ENCODE peak calls at places on chromosomes 2 and 18, in eight cellular contexts. One of them, this sample, is unnamed.

GRCh38 chr2:75489682-75490180 is 71.0 kb downstream of the EVA1A start:
- DNase-seq in body of pancreas: no peak
- DNase-seq in heart right ventricle: no peak
- DNase-seq in brain microvascular endothelial cell: no peak
- DNase-seq in hepatocyte: no peak
- DNase-seq in colonic mucosa: no peak
- DNase-seq in mucosa of descending colon: no peak
- DNase-seq in CD8-positive, alpha-beta T cell: no peak
- DNase-seq in this sample: no peak

GRCh38 chr2:10036095-10036879 is 7.1 kb upstream of the KLF11 start:
- DNase-seq in body of pancreas: peak; percentile 92
- DNase-seq in heart right ventricle: peak; percentile 69
- DNase-seq in brain microvascular endothelial cell: peak; percentile 23
- DNase-seq in hepatocyte: no peak
- DNase-seq in colonic mucosa: no peak
- DNase-seq in mucosa of descending colon: peak; percentile 71
- DNase-seq in CD8-positive, alpha-beta T cell: peak; percentile 56
- DNase-seq in this sample: no peak

GRCh38 chr18:8426401-8426800 is 182.8 kb upstream of the RAB12 start:
- DNase-seq in body of pancreas: no peak
- DNase-seq in heart right ventricle: no peak
- DNase-seq in brain microvascular endothelial cell: no peak
- DNase-seq in hepatocyte: no peak
- DNase-seq in colonic mucosa: peak; percentile 22
- DNase-seq in mucosa of descending colon: no peak
- DNase-seq in CD8-positive, alpha-beta T cell: no peak
- DNase-seq in this sample: peak; percentile 10

GRCh38 chr2:77156599-77156998 is 365.6 kb downstream of the LRRTM4 start:
- DNase-seq in body of pancreas: no peak
- DNase-seq in heart right ventricle: no peak
- DNase-seq in brain microvascular endothelial cell: no peak
- DNase-seq in hepatocyte: no peak
- DNase-seq in colonic mucosa: no peak
- DNase-seq in mucosa of descending colon: no peak
- DNase-seq in CD8-positive, alpha-beta T cell: no peak
- DNase-seq in this sample: no peak

GRCh38 chr18:3164381-3164780 is 55.4 kb downstream of the MYOM1 start:
- DNase-seq in body of pancreas: no peak
- DNase-seq in heart right ventricle: no peak
- DNase-seq in brain microvascular endothelial cell: no peak
- DNase-seq in hepatocyte: no peak
- DNase-seq in colonic mucosa: no peak
- DNase-seq in mucosa of descending colon: no peak
- DNase-seq in CD8-positive, alpha-beta T cell: no peak
- DNase-seq in this sample: no peak

GRCh38 chr2:210188755-210189154 is 17.5 kb upstream of the KANSL1L start:
- DNase-seq in body of pancreas: no peak
- DNase-seq in heart right ventricle: no peak
- DNase-seq in brain microvascular endothelial cell: no peak
- DNase-seq in hepatocyte: no peak
- DNase-seq in colonic mucosa: no peak
- DNase-seq in mucosa of descending colon: no peak
- DNase-seq in CD8-positive, alpha-beta T cell: no peak
- DNase-seq in this sample: no peak

GRCh38 chr2:43837831-43838559 is 644 bp downstream of the ABCG5 start:
- DNase-seq in body of pancreas: no peak
- DNase-seq in heart right ventricle: no peak
- DNase-seq in brain microvascular endothelial cell: no peak
- DNase-seq in hepatocyte: no peak
- DNase-seq in colonic mucosa: no peak
- DNase-seq in mucosa of descending colon: no peak
- DNase-seq in CD8-positive, alpha-beta T cell: no peak
- DNase-seq in this sample: no peak

GRCh38 chr2:235160281-235160805 is 208.5 kb downstream of the SH3BP4 start:
- DNase-seq in body of pancreas: no peak
- DNase-seq in heart right ventricle: no peak
- DNase-seq in brain microvascular endothelial cell: no peak
- DNase-seq in hepatocyte: no peak
- DNase-seq in colonic mucosa: no peak
- DNase-seq in mucosa of descending colon: no peak
- DNase-seq in CD8-positive, alpha-beta T cell: no peak
- DNase-seq in this sample: no peak

GRCh38 chr18:73461038-73461779 is 593.4 kb upstream of the NETO1 start:
- DNase-seq in body of pancreas: no peak
- DNase-seq in heart right ventricle: no peak
- DNase-seq in brain microvascular endothelial cell: no peak
- DNase-seq in hepatocyte: peak; percentile 9
- DNase-seq in colonic mucosa: no peak
- DNase-seq in mucosa of descending colon: no peak
- DNase-seq in CD8-positive, alpha-beta T cell: no peak
- DNase-seq in this sample: no peak

GRCh38 chr2:29157131-29157530 is 41.9 kb downstream of the CLIP4 start:
- DNase-seq in body of pancreas: no peak
- DNase-seq in heart right ventricle: no peak
- DNase-seq in brain microvascular endothelial cell: no peak
- DNase-seq in hepatocyte: no peak
- DNase-seq in colonic mucosa: no peak
- DNase-seq in mucosa of descending colon: no peak
- DNase-seq in CD8-positive, alpha-beta T cell: no peak
- DNase-seq in this sample: peak; percentile 3

GRCh38 chr2:29155578-29155977 is 40.4 kb downstream of the CLIP4 start:
- DNase-seq in body of pancreas: no peak
- DNase-seq in heart right ventricle: no peak
- DNase-seq in brain microvascular endothelial cell: peak; percentile 10
- DNase-seq in hepatocyte: no peak
- DNase-seq in colonic mucosa: no peak
- DNase-seq in mucosa of descending colon: no peak
- DNase-seq in CD8-positive, alpha-beta T cell: no peak
- DNase-seq in this sample: peak; percentile 23

GRCh38 chr2:29159125-29159524 is 43.9 kb downstream of the CLIP4 start:
- DNase-seq in body of pancreas: no peak
- DNase-seq in heart right ventricle: no peak
- DNase-seq in brain microvascular endothelial cell: no peak
- DNase-seq in hepatocyte: no peak
- DNase-seq in colonic mucosa: no peak
- DNase-seq in mucosa of descending colon: no peak
- DNase-seq in CD8-positive, alpha-beta T cell: no peak
- DNase-seq in this sample: no peak

GRCh38 chr2:29160184-29160583 is 45.0 kb downstream of the CLIP4 start:
- DNase-seq in body of pancreas: no peak
- DNase-seq in heart right ventricle: no peak
- DNase-seq in brain microvascular endothelial cell: no peak
- DNase-seq in hepatocyte: no peak
- DNase-seq in colonic mucosa: no peak
- DNase-seq in mucosa of descending colon: no peak
- DNase-seq in CD8-positive, alpha-beta T cell: no peak
- DNase-seq in this sample: no peak

GRCh38 chr2:29154610-29155009 is 39.4 kb downstream of the CLIP4 start:
- DNase-seq in body of pancreas: no peak
- DNase-seq in heart right ventricle: no peak
- DNase-seq in brain microvascular endothelial cell: no peak
- DNase-seq in hepatocyte: no peak
- DNase-seq in colonic mucosa: no peak
- DNase-seq in mucosa of descending colon: no peak
- DNase-seq in CD8-positive, alpha-beta T cell: no peak
- DNase-seq in this sample: no peak
- H3K36me3 ChIP-seq in body of pancreas: peaks cover 11% of the 10 kb centered on the region
- H3K36me3 ChIP-seq in heart right ventricle: no peaks in the 10 kb centered on the region
- H3K36me3 ChIP-seq in brain microvascular endothelial cell: peaks cover 32% of the 10 kb centered on the region
- H3K36me3 ChIP-seq in hepatocyte: no peaks in the 10 kb centered on the region
- H3K36me3 ChIP-seq in colonic mucosa: no peaks in the 10 kb centered on the region
- H3K36me3 ChIP-seq in mucosa of descending colon: no peaks in the 10 kb centered on the region
- H3K36me3 ChIP-seq in CD8-positive, alpha-beta T cell: peaks cover 64% of the 10 kb centered on the region
- H3K36me3 ChIP-seq in this sample: no peaks in the 10 kb centered on the region

GRCh38 chr2:36700311-36700710 is 3.8 kb downstream of the VIT start:
- DNase-seq in body of pancreas: no peak
- DNase-seq in heart right ventricle: no peak
- DNase-seq in brain microvascular endothelial cell: no peak
- DNase-seq in hepatocyte: no peak
- DNase-seq in colonic mucosa: no peak
- DNase-seq in mucosa of descending colon: no peak
- DNase-seq in CD8-positive, alpha-beta T cell: no peak
- DNase-seq in this sample: no peak
- TF ChIP-seq CTCF in body of pancreas: no peak
- TF ChIP-seq CTCF in heart right ventricle: no peak
- TF ChIP-seq CTCF in brain microvascular endothelial cell: no peak
- TF ChIP-seq CTCF in hepatocyte: no peak
- TF ChIP-seq CTCF in colonic mucosa: no peak
- TF ChIP-seq CTCF in mucosa of descending colon: no peak
- TF ChIP-seq CTCF in CD8-positive, alpha-beta T cell: no peak
- TF ChIP-seq CTCF in this sample: no peak

GRCh38 chr18:55243852-55244251 is 284.6 kb upstream of the CCDC68 start:
- DNase-seq in body of pancreas: no peak
- DNase-seq in heart right ventricle: peak; percentile 89
- DNase-seq in brain microvascular endothelial cell: no peak
- DNase-seq in hepatocyte: no peak
- DNase-seq in colonic mucosa: no peak
- DNase-seq in mucosa of descending colon: no peak
- DNase-seq in CD8-positive, alpha-beta T cell: no peak
- DNase-seq in this sample: peak; percentile 85
- H3K36me3 ChIP-seq in body of pancreas: no peaks in the 10 kb centered on the region
- H3K36me3 ChIP-seq in heart right ventricle: no peaks in the 10 kb centered on the region
- H3K36me3 ChIP-seq in brain microvascular endothelial cell: no peaks in the 10 kb centered on the region
- H3K36me3 ChIP-seq in hepatocyte: no peaks in the 10 kb centered on the region
- H3K36me3 ChIP-seq in colonic mucosa: no peaks in the 10 kb centered on the region
- H3K36me3 ChIP-seq in mucosa of descending colon: no peaks in the 10 kb centered on the region
- H3K36me3 ChIP-seq in CD8-positive, alpha-beta T cell: no peaks in the 10 kb centered on the region
- H3K36me3 ChIP-seq in this sample: peaks cover 4% of the 10 kb centered on the region

GRCh38 chr2:8627692-8628085 is 54.2 kb upstream of the ID2 start:
- DNase-seq in body of pancreas: no peak
- DNase-seq in heart right ventricle: no peak
- DNase-seq in brain microvascular endothelial cell: no peak
- DNase-seq in hepatocyte: peak; percentile 90
- DNase-seq in colonic mucosa: peak; percentile 93
- DNase-seq in mucosa of descending colon: peak; percentile 92
- DNase-seq in CD8-positive, alpha-beta T cell: no peak
- DNase-seq in this sample: no peak

GRCh38 chr2:8628870-8629209 is 53.0 kb upstream of the ID2 start:
- DNase-seq in body of pancreas: no peak
- DNase-seq in heart right ventricle: no peak
- DNase-seq in brain microvascular endothelial cell: no peak
- DNase-seq in hepatocyte: no peak
- DNase-seq in colonic mucosa: no peak
- DNase-seq in mucosa of descending colon: no peak
- DNase-seq in CD8-positive, alpha-beta T cell: no peak
- DNase-seq in this sample: no peak

GRCh38 chr2:8629402-8629801 is 52.5 kb upstream of the ID2 start:
- DNase-seq in body of pancreas: no peak
- DNase-seq in heart right ventricle: no peak
- DNase-seq in brain microvascular endothelial cell: no peak
- DNase-seq in hepatocyte: no peak
- DNase-seq in colonic mucosa: no peak
- DNase-seq in mucosa of descending colon: no peak
- DNase-seq in CD8-positive, alpha-beta T cell: no peak
- DNase-seq in this sample: peak; percentile 43

GRCh38 chr2:8627019-8627691 is 54.7 kb upstream of the ID2 start:
- DNase-seq in body of pancreas: no peak
- DNase-seq in heart right ventricle: no peak
- DNase-seq in brain microvascular endothelial cell: no peak
- DNase-seq in hepatocyte: peak; percentile 70
- DNase-seq in colonic mucosa: peak; percentile 65
- DNase-seq in mucosa of descending colon: no peak
- DNase-seq in CD8-positive, alpha-beta T cell: no peak
- DNase-seq in this sample: no peak

GRCh38 chr2:8628179-8628869 is 53.5 kb upstream of the ID2 start:
- DNase-seq in body of pancreas: no peak
- DNase-seq in heart right ventricle: no peak
- DNase-seq in brain microvascular endothelial cell: no peak
- DNase-seq in hepatocyte: peak; percentile 54
- DNase-seq in colonic mucosa: peak; percentile 53
- DNase-seq in mucosa of descending colon: no peak
- DNase-seq in CD8-positive, alpha-beta T cell: no peak
- DNase-seq in this sample: no peak
- TF ChIP-seq CTCF in body of pancreas: no peak
- TF ChIP-seq CTCF in heart right ventricle: no peak
- TF ChIP-seq CTCF in brain microvascular endothelial cell: no peak
- TF ChIP-seq CTCF in hepatocyte: peak; percentile 17
- TF ChIP-seq CTCF in colonic mucosa: no peak
- TF ChIP-seq CTCF in mucosa of descending colon: no peak
- TF ChIP-seq CTCF in CD8-positive, alpha-beta T cell: no peak
- TF ChIP-seq CTCF in this sample: no peak

DNA sequence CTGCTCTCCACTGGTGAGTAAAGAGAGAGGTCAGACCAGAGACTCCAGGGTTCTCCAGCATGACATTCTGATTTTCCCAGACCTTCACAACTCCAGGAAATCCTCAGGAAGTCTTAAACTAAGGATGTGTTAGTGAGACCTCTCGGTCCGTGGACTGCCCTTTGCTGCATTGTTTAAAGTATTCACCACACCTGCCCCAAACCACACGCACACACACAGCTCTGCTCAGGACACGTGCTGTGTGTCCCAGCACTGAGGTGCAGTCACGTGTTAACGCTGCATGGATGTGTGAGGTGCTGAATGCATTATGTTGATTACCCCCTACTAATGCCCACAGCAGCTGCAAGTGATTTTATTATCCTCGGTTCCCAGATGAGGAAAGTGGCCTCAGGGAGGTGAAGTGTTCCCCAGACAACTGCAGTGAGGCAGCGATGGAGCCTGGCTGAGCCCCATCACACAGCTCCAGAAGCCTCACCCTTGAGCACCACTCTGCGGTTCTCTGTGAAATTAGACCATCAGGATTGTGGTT is 68.4 kb downstream of the TRAPPC12 start:
- DNase-seq in body of pancreas: no peak
- DNase-seq in heart right ventricle: no peak
- DNase-seq in brain microvascular endothelial cell: no peak
- DNase-seq in hepatocyte: no peak
- DNase-seq in colonic mucosa: no peak
- DNase-seq in mucosa of descending colon: no peak
- DNase-seq in CD8-positive, alpha-beta T cell: no peak
- DNase-seq in this sample: no peak
- H3K36me3 ChIP-seq in body of pancreas: peaks cover 24% of the 10 kb centered on the region
- H3K36me3 ChIP-seq in heart right ventricle: no peaks in the 10 kb centered on the region
- H3K36me3 ChIP-seq in brain microvascular endothelial cell: peaks cover 49% of the 10 kb centered on the region
- H3K36me3 ChIP-seq in hepatocyte: no peaks in the 10 kb centered on the region
- H3K36me3 ChIP-seq in colonic mucosa: peaks cover 9% of the 10 kb centered on the region
- H3K36me3 ChIP-seq in mucosa of descending colon: no peaks in the 10 kb centered on the region
- H3K36me3 ChIP-seq in CD8-positive, alpha-beta T cell: peaks cover 56% of the 10 kb centered on the region
- H3K36me3 ChIP-seq in this sample: peaks cover 4% of the 10 kb centered on the region

DNA sequence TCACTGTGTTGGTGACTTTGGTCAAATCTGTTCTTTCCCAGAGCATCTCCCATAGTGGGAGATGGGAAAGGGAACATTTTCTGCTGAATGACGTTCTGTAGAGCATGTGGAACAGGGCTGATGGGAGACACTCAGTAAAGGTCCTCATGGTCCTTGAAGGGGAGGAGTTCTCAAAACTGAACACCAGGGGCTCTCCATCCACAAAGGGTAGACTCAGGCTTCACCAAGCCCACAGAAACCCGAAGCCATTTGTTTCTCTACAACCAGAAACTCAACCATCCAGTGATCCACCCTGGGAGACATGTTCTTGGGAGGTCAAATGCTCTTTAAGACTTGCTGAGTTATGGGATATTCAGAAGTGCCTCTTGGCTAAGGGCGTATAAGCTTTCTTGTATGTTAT is 131.8 kb downstream of the ACOXL start:
- DNase-seq in body of pancreas: no peak
- DNase-seq in heart right ventricle: no peak
- DNase-seq in brain microvascular endothelial cell: no peak
- DNase-seq in hepatocyte: no peak
- DNase-seq in colonic mucosa: no peak
- DNase-seq in mucosa of descending colon: no peak
- DNase-seq in CD8-positive, alpha-beta T cell: no peak
- DNase-seq in this sample: no peak
- TF ChIP-seq CTCF in body of pancreas: no peak
- TF ChIP-seq CTCF in heart right ventricle: no peak
- TF ChIP-seq CTCF in brain microvascular endothelial cell: no peak
- TF ChIP-seq CTCF in hepatocyte: no peak
- TF ChIP-seq CTCF in colonic mucosa: no peak
- TF ChIP-seq CTCF in mucosa of descending colon: no peak
- TF ChIP-seq CTCF in CD8-positive, alpha-beta T cell: no peak
- TF ChIP-seq CTCF in this sample: no peak